ENCODE peak calls at places on chromosomes 3 and 15, in five cellular contexts. B is GM12878, P is K562, N is HepG2, A is H1. Q is an unnamed sample.

GRCh38 chr3:31010491-31010890 is 116.0 kb upstream of the GADL1 start:
- DNase-seq in N (no peak), B (no peak), P (no peak), A (no peak), Q (no peak)

GRCh38 chr15:93982226-93982641 is 249.1 kb upstream of the MCTP2 start:
- DNase-seq in N (no peak), B (no peak), A (no peak), P (no peak), Q (no peak)

GRCh38 chr15:35705885-35706590 is 160.1 kb upstream of the DPH6 start:
- DNase-seq in A (no peak), B (no peak), N (no peak), P (no peak), Q (no peak)

GRCh38 chr3:23567917-23568316 is 237.8 kb upstream of the UBE2E1 start:
- DNase-seq in P (no peak), A (no peak), N (no peak), B (no peak), Q (peak; percentile 36)

GRCh38 chr3:117903226-117903625 is 1131.4 kb downstream of the IGSF11 start:
- DNase-seq in P (no peak), A (no peak), B (no peak), N (no peak), Q (no peak)

GRCh38 chr15:58908550-58909309 is 24.7 kb downstream of the SLTM start:
- DNase-seq in N (no peak), A (no peak), P (no peak), B (no peak), Q (no peak)

GRCh38 chr15:57251941-57252340 is 124.4 kb upstream of the CGNL1 start:
- DNase-seq in A (no peak), B (no peak), P (no peak), N (no peak), Q (no peak)

GRCh38 chr15:88256261-88257230 is at the start of gene NTRK3:
- DNase-seq in P (no peak), N (no peak), A (peak; percentile 65), B (no peak), Q (no peak)

DNA sequence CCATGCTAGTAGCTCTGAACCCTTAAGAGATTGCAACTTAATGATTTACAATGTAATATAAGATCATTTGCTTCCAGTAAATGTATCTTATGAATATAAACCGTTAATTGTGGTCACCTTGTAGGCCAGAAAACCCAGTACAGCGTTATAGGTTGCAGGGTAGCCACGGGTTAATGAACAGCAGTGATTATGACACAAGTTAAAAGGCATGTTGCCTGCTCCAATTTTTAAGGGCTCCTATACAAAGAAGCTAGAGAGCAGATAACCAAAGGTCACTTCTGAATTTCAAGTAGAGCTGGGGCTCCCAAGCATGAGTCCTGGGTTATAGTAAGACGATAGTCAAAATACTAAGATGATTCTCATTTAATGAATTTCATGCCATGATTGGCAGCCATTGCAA is 13.5 kb downstream of the GUCA1C start:
- DNase-seq in B (no peak), N (no peak), A (no peak), P (no peak), Q (no peak)
- TF ChIP-seq ZNF274 in B (no peak), N (no peak), A (no peak), P (no peak), Q (no peak)

GRCh38 chr3:149584236-149584635 is 73.6 kb downstream of the WWTR1 start:
- DNase-seq in N (no peak), P (no peak), B (no peak), A (no peak), Q (no peak)
- H3K4me1 ChIP-seq in N (peaks cover 14% of the 10 kb centered on the region), P (no peaks in the 10 kb centered on the region), B (peaks cover 63% of the 10 kb centered on the region), A (peaks cover 2% of the 10 kb centered on the region), Q (peaks cover 98% of the 10 kb centered on the region)

GRCh38 chr15:38876211-38876610 is 311.6 kb upstream of the RASGRP1 start:
- DNase-seq in P (no peak), B (no peak), A (no peak), N (no peak), Q (no peak)

GRCh38 chr15:38872732-38873131 is 308.1 kb upstream of the RASGRP1 start:
- DNase-seq in B (no peak), N (no peak), P (no peak), A (no peak), Q (no peak)

GRCh38 chr15:38873151-38873550 is 308.5 kb upstream of the RASGRP1 start:
- DNase-seq in B (no peak), P (no peak), N (peak; percentile 25), A (no peak), Q (no peak)

GRCh38 chr15:38876621-38877020 is 312.0 kb upstream of the RASGRP1 start:
- DNase-seq in B (no peak), P (no peak), A (no peak), N (no peak), Q (no peak)

DNA sequence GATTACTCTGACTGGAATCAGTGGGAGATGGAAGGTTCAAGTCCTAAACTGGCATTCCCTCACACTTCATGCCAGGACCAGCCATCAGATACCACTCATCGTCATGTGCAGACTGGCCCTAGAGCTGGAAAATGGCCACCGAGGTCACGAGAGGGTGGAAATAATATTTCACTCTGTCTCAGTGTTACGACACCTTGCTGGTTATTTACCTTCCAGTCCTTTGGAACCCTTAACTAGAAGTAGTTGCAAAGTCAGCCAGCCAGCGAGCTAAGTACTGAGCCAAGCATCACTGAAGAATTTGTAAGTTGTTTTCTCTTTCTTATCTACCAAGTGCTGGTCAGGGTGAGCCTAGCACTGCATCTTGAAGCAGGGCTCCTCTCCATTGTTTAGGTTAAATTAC is 309.9 kb upstream of the RASGRP1 start:
- DNase-seq in A (no peak), N (no peak), B (no peak), P (no peak), Q (no peak)
- H3K4me2 ChIP-seq in A (no peak overlapping the region), N (no peak overlapping the region), B (no peak overlapping the region), P (no peak overlapping the region), Q (no peak overlapping the region)

GRCh38 chr3:160695906-160696305 is 18.9 kb downstream of the ARL14 start:
- DNase-seq in N (no peak), B (no peak), P (no peak), A (no peak), Q (no peak)

GRCh38 chr3:160695003-160695402 is 18.0 kb downstream of the ARL14 start:
- DNase-seq in B (no peak), N (no peak), P (peak; percentile 17), A (no peak), Q (no peak)

GRCh38 chr3:160698806-160699205 is 21.8 kb downstream of the ARL14 start:
- DNase-seq in N (no peak), A (no peak), P (no peak), B (no peak), Q (no peak)

GRCh38 chr3:160694345-160694744 is 17.4 kb downstream of the ARL14 start:
- DNase-seq in P (no peak), A (no peak), B (no peak), N (no peak), Q (no peak)

DNA sequence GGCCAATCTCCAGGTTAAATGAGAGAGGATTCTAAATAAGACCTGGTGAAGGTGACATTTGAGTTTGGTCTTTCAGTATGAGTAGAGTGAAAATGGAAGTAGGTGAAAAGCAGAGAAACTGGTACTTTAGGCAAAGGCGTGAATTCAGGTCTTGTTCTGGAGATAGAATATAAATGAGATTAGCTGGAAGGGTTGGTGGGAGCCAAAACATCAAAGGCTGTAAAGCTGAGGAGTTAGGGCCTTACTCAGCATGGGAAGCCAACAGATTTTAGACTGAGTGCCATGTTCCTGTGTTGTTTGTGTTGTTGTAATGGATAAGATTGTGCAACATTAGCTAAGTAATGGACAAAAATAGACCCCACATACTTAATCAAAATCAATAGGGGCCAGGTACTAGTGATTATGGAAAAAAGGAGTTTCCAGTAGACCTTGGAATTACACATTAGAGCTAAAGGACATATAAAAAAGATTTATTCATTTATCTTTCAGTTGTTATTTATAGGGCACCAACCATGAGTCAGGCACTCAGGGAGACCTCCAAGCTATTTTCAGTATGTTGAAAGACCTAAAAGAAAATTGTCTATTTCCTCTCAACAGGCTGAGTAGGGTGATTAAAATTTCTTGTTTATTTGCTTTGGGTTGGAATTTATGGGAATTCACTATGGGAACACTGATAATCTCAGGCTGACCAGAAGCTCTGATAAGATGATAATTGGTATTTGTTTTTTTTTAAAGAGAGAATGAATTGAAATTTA is 20.8 kb downstream of the ARL14 start:
- DNase-seq in N (no peak), P (no peak), A (no peak), B (no peak), Q (no peak)
- TF ChIP-seq ZNF274 in N (no peak), P (no peak), A (no peak), B (no peak), Q (no peak)

GRCh38 chr3:8490079-8490552 is 11.5 kb upstream of the LMCD1 start:
- DNase-seq in P (no peak), B (no peak), N (peak; percentile 66), A (no peak), Q (no peak)
- H3K4me1 ChIP-seq in P (no peaks in the 10 kb centered on the region), B (no peaks in the 10 kb centered on the region), N (peaks cover 61% of the 10 kb centered on the region), A (no peaks in the 10 kb centered on the region), Q (no peaks in the 10 kb centered on the region)